ENCODE peak calls at places on chromosomes 3 and 15, in seven cellular contexts. I, N, Z, W, E, O and K are unnamed samples.

GRCh38 chr3:12962292-12962691 is 110.9 kb downstream of the IQSEC1 start:
- DNase-seq in O (no peak), W (no peak), Z (peak; percentile 34), I (no peak), N (no peak), E (no peak), K (no peak)

GRCh38 chr3:185916042-185916833 is 21.6 kb downstream of the TRA2B start:
- DNase-seq in E (no peak), N (no peak), W (no peak), I (no peak), O (no peak), Z (no peak), K (no peak)

GRCh38 chr3:15805756-15806266 is 8.0 kb upstream of the ANKRD28 start:
- DNase-seq in O (no peak), W (peak; percentile 43), N (no peak), I (no peak), Z (peak; percentile 75), E (peak; percentile 52), K (peak; percentile 84)

GRCh38 chr3:153160451-153161137 is 1.4 kb upstream of the RAP2B start:
- DNase-seq in N (peak; percentile 86), E (peak; percentile 68), O (no peak), Z (peak; percentile 94), W (peak; percentile 65), I (no peak), K (peak; percentile 92)

GRCh38 chr3:128372281-128372680 is 94.4 kb downstream of the DNAJB8 start:
- DNase-seq in E (no peak), Z (no peak), I (no peak), N (no peak), W (no peak), O (no peak), K (no peak)

GRCh38 chr3:73805435-73805834 is 180.7 kb upstream of the PDZRN3 start:
- DNase-seq in I (no peak), N (peak; percentile 13), E (no peak), W (no peak), Z (peak; percentile 62), O (no peak), K (no peak)

GRCh38 chr3:50675179-50676030 is 678 bp downstream of the DOCK3 start:
- DNase-seq in N (peak; percentile 39), W (no peak), E (no peak), O (no peak), I (no peak), Z (no peak), K (peak; percentile 21)

GRCh38 chr3:148998715-148999413 is 7.5 kb downstream of the GYG1 start:
- DNase-seq in Z (peak; percentile 40), O (no peak), N (no peak), W (no peak), E (no peak), I (no peak), K (no peak)

GRCh38 chr3:53255360-53255774 is 455 bp downstream of the TKT start:
- DNase-seq in N (peak; percentile 37), O (no peak), Z (no peak), W (no peak), E (no peak), I (peak; percentile 31), K (peak; percentile 51)

GRCh38 chr3:170467560-170467959 is 48.9 kb downstream of the CLDN11 start:
- DNase-seq in N (no peak), W (no peak), I (no peak), O (no peak), Z (no peak), E (no peak), K (no peak)

GRCh38 chr3:155744626-155745324 is at the start of gene PLCH1:
- DNase-seq in N (peak; percentile 81), O (no peak), I (peak; percentile 24), W (no peak), E (peak; percentile 47), Z (peak; percentile 47), K (peak; percentile 76)

GRCh38 chr15:48643236-48643635 is 2.3 kb downstream of the FBN1 start:
- DNase-seq in E (no peak), I (no peak), Z (peak; percentile 63), O (no peak), N (no peak), W (no peak), K (no peak)

GRCh38 chr15:56339594-56339993 is 25.6 kb upstream of the TEX9 start:
- DNase-seq in E (no peak), Z (no peak), O (no peak), N (no peak), I (no peak), W (no peak), K (no peak)

GRCh38 chr3:179671709-179672337 is 19.0 kb downstream of the USP13 start:
- DNase-seq in N (no peak), I (no peak), O (no peak), E (peak; percentile 97), W (no peak), Z (no peak), K (no peak)

GRCh38 chr15:101269479-101270223 is 7.6 kb downstream of the SELENOS start:
- DNase-seq in E (no peak), Z (no peak), N (no peak), W (no peak), I (no peak), O (no peak), K (peak; percentile 21)

GRCh38 chr3:30640856-30641255 is 34.5 kb downstream of the TGFBR2 start:
- DNase-seq in N (no peak), E (no peak), I (no peak), W (no peak), O (no peak), Z (no peak), K (no peak)

DNA sequence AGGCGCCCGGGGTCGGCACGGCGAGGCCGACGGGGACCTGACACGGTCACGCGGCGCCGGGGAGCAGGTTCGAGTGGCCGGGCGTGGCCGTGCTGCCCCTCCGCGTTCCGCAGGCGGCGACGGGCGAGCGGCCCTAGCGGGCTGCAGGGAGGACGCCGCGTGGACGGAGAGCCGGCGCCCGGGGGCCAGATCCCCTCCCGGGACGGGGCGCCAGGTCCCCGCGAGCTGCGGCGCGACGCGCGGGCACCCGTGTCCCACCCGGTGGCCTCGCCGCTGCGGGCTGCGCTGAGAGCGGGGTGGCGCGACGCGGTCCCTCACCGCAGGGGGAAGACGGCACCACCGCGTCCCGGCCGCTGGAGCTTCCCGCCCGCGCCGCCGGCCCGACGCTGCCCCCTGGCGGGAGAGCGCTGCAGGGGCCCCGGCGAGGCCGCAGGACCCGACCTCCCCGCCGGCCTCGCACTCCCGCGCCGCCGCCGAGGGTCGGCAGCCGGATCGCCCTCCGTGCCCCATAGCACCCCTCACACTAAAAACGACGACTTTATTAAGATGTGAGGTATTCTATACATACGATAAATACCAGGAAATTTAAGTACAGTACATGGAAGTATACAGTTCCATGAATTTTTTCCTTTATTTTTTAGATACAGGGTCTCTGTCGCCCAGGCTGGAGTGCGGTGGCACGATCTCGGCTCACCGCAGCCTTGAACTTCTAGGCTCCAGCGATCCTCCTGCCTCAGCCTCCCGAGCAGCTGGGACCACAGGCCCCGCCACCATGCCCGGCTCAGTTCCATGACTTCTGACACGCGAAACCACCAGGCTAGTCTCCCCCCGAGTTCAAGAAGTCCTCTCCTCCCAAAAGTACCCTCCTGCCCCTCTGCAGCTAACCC is 1.3 kb upstream of the PIGZ start:
- DNase-seq in I (peak; percentile 44), O (no peak), E (no peak), W (no peak), Z (peak; percentile 30), N (peak; percentile 70), K (peak; percentile 87)
- H3K4me3 ChIP-seq in I (peak overlapping the region; percentile 60), O (peak overlapping the region; percentile 68), E (peak overlapping the region; percentile 60), W (peak overlapping the region; percentile 54), Z (peak overlapping the region; percentile 71), N (peak overlapping the region; percentile 87), K (peak overlapping the region; percentile 87)

DNA sequence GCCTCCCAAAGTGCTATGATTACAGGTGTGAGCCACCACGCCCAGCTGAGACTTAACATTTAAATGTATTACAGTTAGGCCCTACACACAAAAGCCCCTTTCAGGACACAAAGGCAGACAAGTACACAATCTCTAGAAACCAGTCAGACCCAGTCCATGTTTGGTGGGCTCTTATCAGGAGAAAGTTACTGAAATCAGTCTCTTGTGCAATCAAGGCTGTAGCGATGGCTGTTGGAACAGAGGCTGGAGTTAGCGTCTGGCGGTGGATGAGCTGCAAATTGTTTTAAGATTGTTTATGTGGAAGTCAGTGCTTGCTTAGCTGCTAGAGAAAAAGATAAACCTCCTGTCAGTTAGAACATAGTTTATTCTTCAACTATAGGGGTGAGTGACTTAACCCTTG is 89.5 kb upstream of the SNRPN start:
- DNase-seq in I (no peak), E (no peak), W (no peak), O (no peak), Z (no peak), N (no peak), K (no peak)
- H3K4me3 ChIP-seq in I (no peak overlapping the region), E (no peak overlapping the region), W (no peak overlapping the region), O (no peak overlapping the region), Z (no peak overlapping the region), N (no peak overlapping the region), K (no peak overlapping the region)

GRCh38 chr15:82647835-82648256 is 683 bp upstream of the CPEB1 start:
- DNase-seq in E (no peak), I (no peak), N (peak; percentile 15), W (no peak), O (no peak), Z (no peak), K (no peak)

GRCh38 chr15:82648257-82649103 is 1.3 kb upstream of the CPEB1 start:
- DNase-seq in I (no peak), E (no peak), W (no peak), N (no peak), Z (no peak), O (no peak), K (peak; percentile 14)

GRCh38 chr15:82643992-82644391 is 3.2 kb downstream of the CPEB1 start:
- DNase-seq in O (no peak), W (no peak), N (no peak), E (no peak), I (no peak), Z (no peak), K (no peak)

GRCh38 chr15:82647045-82647834 is at the start of gene CPEB1:
- DNase-seq in I (peak; percentile 12), Z (peak; percentile 51), N (peak; percentile 42), E (no peak), W (no peak), O (no peak), K (peak; percentile 79)

DNA sequence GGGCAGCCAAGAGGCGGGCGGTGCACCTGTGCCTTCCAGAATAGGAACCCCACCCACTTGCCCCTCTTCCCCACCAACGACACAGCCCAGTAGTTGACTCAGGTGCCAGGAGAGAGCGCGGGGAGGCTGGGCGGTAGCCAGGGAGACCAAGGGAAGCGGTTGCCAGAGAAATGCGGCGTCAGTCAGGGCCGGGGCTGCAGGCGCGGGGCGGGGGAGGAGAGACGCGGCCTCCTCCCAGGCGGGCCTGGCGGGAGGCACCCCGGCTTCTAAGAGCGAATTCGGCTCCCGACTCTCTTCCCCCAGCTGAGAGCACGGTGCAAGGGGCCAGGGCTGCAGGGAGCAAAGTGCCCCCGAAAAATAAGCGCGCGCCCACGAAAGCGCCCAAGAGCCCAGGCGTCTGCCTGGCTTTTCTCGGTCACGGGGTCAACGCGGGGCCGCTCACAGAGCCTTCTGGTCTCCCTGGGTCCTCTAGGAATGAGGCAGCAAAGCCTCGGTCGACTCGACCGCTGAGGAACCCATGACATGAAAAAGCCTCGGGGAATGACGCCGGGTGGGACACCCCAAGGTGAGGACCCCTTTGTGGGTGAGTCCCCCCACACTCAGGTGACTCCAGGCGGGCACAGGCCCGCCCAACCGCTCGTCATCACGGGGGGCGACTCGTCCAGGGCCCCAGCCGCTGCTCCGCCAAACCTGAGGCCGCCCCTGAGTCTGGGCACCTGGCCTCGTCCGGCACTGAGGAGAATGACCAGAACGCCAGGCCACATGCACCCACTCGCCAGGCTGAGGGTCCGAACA is 716 bp downstream of the CPEB1 start:
- DNase-seq in O (no peak), N (no peak), E (no peak), I (no peak), W (no peak), Z (no peak), K (no peak)
- H3K4me3 ChIP-seq in O (peak overlapping the region; percentile 47), N (peak overlapping the region; percentile 50), E (no peak overlapping the region), I (no peak overlapping the region), W (no peak overlapping the region), Z (peak overlapping the region; percentile 58), K (peak overlapping the region; percentile 77)

GRCh38 chr3:8767181-8767666 is 2.2 kb downstream of the OXTR start:
- DNase-seq in E (no peak), O (no peak), N (no peak), W (no peak), I (no peak), Z (no peak), K (no peak)
- H3K4me3 ChIP-seq in E (no peak overlapping the region), O (peak overlapping the region; percentile 73), N (peak overlapping the region; percentile 16), W (peak overlapping the region; percentile 47), I (no peak overlapping the region), Z (no peak overlapping the region), K (peak overlapping the region; percentile 81)